ENCODE peak calls at places on chromosomes 2 and 18, in seven cellular contexts. T is kidney, J is mesendoderm, F is fibroblast of lung, M is MM.1S, I is neuronal stem cell, K is H9. P is an unnamed sample.

GRCh38 chr2:20452551-20452950 is 5.7 kb downstream of the RHOB start:
- DNase-seq in K (peak), F (peak), J (peak), M (no peak), I (no peak), T (no peak), P (peak)

GRCh38 chr2:33134086-33134763 is 187.5 kb downstream of the LTBP1 start:
- DNase-seq in T (peak), K (no peak), I (peak), F (peak), J (no peak), M (no peak), P (peak)

GRCh38 chr2:240369725-240370585 is 65.5 kb upstream of the GPC1 start:
- DNase-seq in K (no peak), J (peak), F (peak), I (no peak), M (no peak), T (peak), P (peak)

GRCh38 chr18:446941-447560 is 53.5 kb downstream of the COLEC12 start:
- DNase-seq in T (no peak), J (no peak), F (peak), I (no peak), M (no peak), K (no peak), P (no peak)

GRCh38 chr2:227884511-227884947 is 13.1 kb downstream of the DAW1 start:
- DNase-seq in F (peak), K (peak), J (peak), M (peak), T (peak), I (peak), P (peak)

GRCh38 chr2:102142829-102143449 is 393 bp downstream of the IL1R1 start:
- DNase-seq in F (peak), J (peak), I (peak), M (no peak), T (no peak), K (peak), P (no peak)

GRCh38 chr2:206217162-206217561 is 57.3 kb upstream of the ZDBF2 start:
- DNase-seq in I (peak), K (no peak), M (no peak), T (no peak), J (peak), F (no peak), P (no peak)

GRCh38 chr2:227462972-227463931 is 8.7 kb upstream of the AGFG1 start:
- DNase-seq in F (no peak), I (no peak), T (no peak), J (no peak), K (no peak), M (no peak), P (no peak)

GRCh38 chr2:237423891-237424290 is 9.9 kb upstream of the COL6A3 start:
- DNase-seq in M (no peak), I (no peak), T (no peak), J (no peak), K (no peak), F (peak), P (no peak)

GRCh38 chr2:147025611-147026010 is 819.2 kb upstream of the ACVR2A start:
- DNase-seq in F (peak), J (no peak), K (no peak), M (no peak), T (no peak), I (no peak), P (peak)
- H3K9ac ChIP-seq in F (no peak), J (no peak), K (no peak), M (no peak), T (no peak), I (no peak), P (no peak)

GRCh38 chr2:118495278-118495677 is 352.2 kb downstream of the EN1 start:
- DNase-seq in M (no peak), K (no peak), T (no peak), F (no peak), J (no peak), I (no peak), P (no peak)

GRCh38 chr2:118490323-118490722 is 357.1 kb downstream of the EN1 start:
- DNase-seq in K (peak), J (peak), I (no peak), T (no peak), F (no peak), M (no peak), P (no peak)

GRCh38 chr2:118492335-118492734 is 355.1 kb downstream of the EN1 start:
- DNase-seq in K (no peak), F (peak), I (no peak), T (no peak), M (peak), J (peak), P (peak)

GRCh38 chr2:118489712-118490255 is 357.7 kb downstream of the EN1 start:
- DNase-seq in K (peak), J (peak), M (no peak), T (no peak), F (no peak), I (no peak), P (no peak)
- H3K9ac ChIP-seq in K (no peak), J (no peak), M (no peak), T (no peak), F (no peak), I (no peak), P (no peak)

DNA sequence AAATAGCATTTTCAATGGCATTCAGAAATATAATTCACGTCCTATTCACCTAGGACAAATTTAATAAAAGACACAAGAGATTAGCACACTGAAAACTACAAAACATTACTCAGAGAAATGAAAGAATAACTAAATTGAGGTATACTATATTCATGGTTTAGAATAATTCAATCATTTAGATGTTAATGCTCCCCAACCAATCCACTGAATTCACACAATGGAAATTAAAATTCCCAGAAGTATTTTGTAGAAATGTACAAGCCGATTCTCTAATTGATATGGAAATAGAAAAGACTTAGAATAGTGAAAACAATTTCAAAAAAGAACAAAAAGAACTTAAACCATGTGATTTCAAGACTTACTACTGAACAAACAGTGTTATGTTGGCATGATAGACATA is 212.2 kb downstream of the ZEB2 start:
- DNase-seq in F (no peak), T (no peak), M (no peak), I (no peak), K (no peak), J (no peak), P (no peak)
- H3K9ac ChIP-seq in F (no peak), T (no peak), M (no peak), I (no peak), K (no peak), J (no peak), P (no peak)

GRCh38 chr2:137966043-137966442 is 1.8 kb downstream of the HNMT start:
- DNase-seq in T (no peak), I (no peak), F (no peak), K (no peak), J (no peak), M (no peak), P (no peak)
- H3K9ac ChIP-seq in T (peak), I (no peak), F (no peak), K (no peak), J (no peak), M (no peak), P (no peak)

GRCh38 chr2:217393585-217394032 is 533.7 kb upstream of the TNP1 start:
- DNase-seq in M (no peak), T (peak), K (no peak), F (peak), J (no peak), I (no peak), P (peak)

GRCh38 chr2:217396586-217396985 is 536.7 kb upstream of the TNP1 start:
- DNase-seq in T (no peak), M (no peak), I (no peak), K (no peak), F (no peak), J (no peak), P (no peak)

GRCh38 chr2:217394510-217395351 is 534.9 kb upstream of the TNP1 start:
- DNase-seq in K (no peak), F (no peak), I (no peak), J (no peak), T (no peak), M (no peak), P (peak)

GRCh38 chr2:217396165-217396564 is 536.3 kb upstream of the TNP1 start:
- DNase-seq in M (no peak), T (no peak), I (no peak), K (no peak), F (no peak), J (no peak), P (peak)

GRCh38 chr2:217392930-217393584 is 533.2 kb upstream of the TNP1 start:
- DNase-seq in M (no peak), T (no peak), I (no peak), F (no peak), J (no peak), K (no peak), P (no peak)
- H3K9ac ChIP-seq in M (no peak), T (no peak), I (no peak), F (no peak), J (no peak), K (no peak), P (no peak)

DNA sequence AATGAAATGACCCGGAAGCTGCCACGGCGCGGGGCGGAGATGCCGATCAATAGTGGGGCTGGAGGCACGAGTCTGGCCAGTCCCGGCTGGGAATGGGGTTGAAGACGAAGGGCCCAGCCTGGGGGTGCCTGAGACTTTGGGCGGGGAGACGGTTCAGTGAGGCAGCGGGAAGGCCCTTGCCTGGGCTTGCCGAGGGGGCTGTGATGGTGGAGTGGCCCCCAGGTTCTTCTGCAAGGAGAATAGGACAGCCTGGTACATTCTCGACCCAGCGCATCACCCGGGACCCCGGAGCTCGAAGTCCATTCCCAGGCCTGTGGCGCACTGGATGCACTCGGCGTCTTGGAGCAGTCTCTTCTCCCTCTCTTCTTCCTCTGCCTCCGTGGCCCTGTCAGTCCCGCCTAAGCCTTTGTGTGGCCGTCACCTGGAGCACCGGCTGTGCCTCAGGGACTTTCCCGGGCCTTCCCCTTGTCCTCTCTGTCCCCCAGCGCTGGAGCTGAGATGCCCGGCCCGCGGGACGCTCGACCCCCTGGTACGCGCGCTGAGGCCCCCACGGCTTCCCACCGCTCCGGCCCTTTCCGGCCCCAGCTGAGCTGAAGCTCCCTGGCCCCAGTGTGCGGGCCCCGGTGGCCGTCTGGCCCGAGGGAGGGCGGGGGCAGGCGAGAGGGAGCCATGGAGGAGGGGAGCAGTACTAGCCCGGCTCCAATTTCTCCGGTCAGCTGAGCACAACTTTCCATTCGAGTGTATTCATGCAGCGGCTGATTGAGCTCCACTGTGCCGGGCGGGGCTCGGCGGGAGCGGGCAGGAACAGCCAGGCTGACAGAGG is 8.0 kb downstream of the SIX3 start:
- DNase-seq in I (peak), F (peak), T (peak), K (peak), J (peak), M (no peak), P (no peak)
- H3K9ac ChIP-seq in I (no peak), F (no peak), T (no peak), K (no peak), J (peak), M (no peak), P (no peak)

P was measured in PC-3.